ENCODE peak calls at places on chromosomes 11 and 22, in ten cellular contexts. One of them, this sample, is unnamed.

GRCh38 chr22:44595841-44596341 is 97.9 kb upstream of the RTL6 start:
- DNase-seq in naive thymus-derived CD4-positive, alpha-beta T cell: no peak
- DNase-seq in cardiac fibroblast: peak; percentile 53
- DNase-seq in AG04450: no peak
- DNase-seq in uterus: no peak
- DNase-seq in epithelial cell of esophagus: no peak
- DNase-seq in heart left ventricle: no peak
- DNase-seq in left ventricle myocardium inferior: no peak
- DNase-seq in Panc1: no peak
- DNase-seq in H7: peak; percentile 67
- DNase-seq in this sample: no peak

GRCh38 chr11:1969036-1969435 is 21.9 kb downstream of the MRPL23 start:
- DNase-seq in naive thymus-derived CD4-positive, alpha-beta T cell: no peak
- DNase-seq in cardiac fibroblast: no peak
- DNase-seq in AG04450: no peak
- DNase-seq in uterus: no peak
- DNase-seq in epithelial cell of esophagus: no peak
- DNase-seq in heart left ventricle: no peak
- DNase-seq in left ventricle myocardium inferior: no peak
- DNase-seq in Panc1: no peak
- DNase-seq in H7: no peak
- DNase-seq in this sample: no peak

GRCh38 chr22:24938741-24939341 is 7.7 kb downstream of the LHFPL7 start:
- DNase-seq in naive thymus-derived CD4-positive, alpha-beta T cell: no peak
- DNase-seq in cardiac fibroblast: peak; percentile 54
- DNase-seq in AG04450: no peak
- DNase-seq in uterus: no peak
- DNase-seq in epithelial cell of esophagus: peak; percentile 69
- DNase-seq in heart left ventricle: no peak
- DNase-seq in left ventricle myocardium inferior: no peak
- DNase-seq in Panc1: no peak
- DNase-seq in H7: peak; percentile 80
- DNase-seq in this sample: peak; percentile 46

GRCh38 chr11:73468590-73469161 is 92.5 kb downstream of the RELT start:
- DNase-seq in naive thymus-derived CD4-positive, alpha-beta T cell: no peak
- DNase-seq in cardiac fibroblast: no peak
- DNase-seq in AG04450: no peak
- DNase-seq in uterus: no peak
- DNase-seq in epithelial cell of esophagus: no peak
- DNase-seq in heart left ventricle: no peak
- DNase-seq in left ventricle myocardium inferior: no peak
- DNase-seq in Panc1: no peak
- DNase-seq in H7: no peak
- DNase-seq in this sample: no peak

GRCh38 chr11:75456596-75456995 is 23.6 kb upstream of the KLHL35 start:
- DNase-seq in naive thymus-derived CD4-positive, alpha-beta T cell: no peak
- DNase-seq in cardiac fibroblast: no peak
- DNase-seq in AG04450: no peak
- DNase-seq in uterus: no peak
- DNase-seq in epithelial cell of esophagus: no peak
- DNase-seq in heart left ventricle: no peak
- DNase-seq in left ventricle myocardium inferior: no peak
- DNase-seq in Panc1: no peak
- DNase-seq in H7: no peak
- DNase-seq in this sample: no peak

GRCh38 chr11:16184588-16184987 is 171.8 kb downstream of the SOX6 start:
- DNase-seq in naive thymus-derived CD4-positive, alpha-beta T cell: no peak
- DNase-seq in cardiac fibroblast: peak; percentile 37
- DNase-seq in AG04450: peak; percentile 54
- DNase-seq in uterus: no peak
- DNase-seq in epithelial cell of esophagus: peak; percentile 82
- DNase-seq in heart left ventricle: no peak
- DNase-seq in left ventricle myocardium inferior: no peak
- DNase-seq in Panc1: peak; percentile 52
- DNase-seq in H7: no peak
- DNase-seq in this sample: no peak

GRCh38 chr11:121652982-121653381 is 200.2 kb upstream of the SORL1-AS1 start:
- DNase-seq in naive thymus-derived CD4-positive, alpha-beta T cell: no peak
- DNase-seq in cardiac fibroblast: peak; percentile 59
- DNase-seq in AG04450: no peak
- DNase-seq in uterus: no peak
- DNase-seq in epithelial cell of esophagus: no peak
- DNase-seq in heart left ventricle: no peak
- DNase-seq in left ventricle myocardium inferior: no peak
- DNase-seq in Panc1: no peak
- DNase-seq in H7: peak; percentile 57
- DNase-seq in this sample: no peak

GRCh38 chr11:47843354-47844060 is 4.6 kb downstream of the NUP160 start:
- DNase-seq in naive thymus-derived CD4-positive, alpha-beta T cell: no peak
- DNase-seq in cardiac fibroblast: no peak
- DNase-seq in AG04450: no peak
- DNase-seq in uterus: no peak
- DNase-seq in epithelial cell of esophagus: no peak
- DNase-seq in heart left ventricle: no peak
- DNase-seq in left ventricle myocardium inferior: no peak
- DNase-seq in Panc1: no peak
- DNase-seq in H7: no peak
- DNase-seq in this sample: no peak

GRCh38 chr11:117874253-117874909 is 2.1 kb downstream of the FXYD6 start:
- DNase-seq in naive thymus-derived CD4-positive, alpha-beta T cell: no peak
- DNase-seq in cardiac fibroblast: no peak
- DNase-seq in AG04450: no peak
- DNase-seq in uterus: no peak
- DNase-seq in epithelial cell of esophagus: no peak
- DNase-seq in heart left ventricle: no peak
- DNase-seq in left ventricle myocardium inferior: no peak
- DNase-seq in Panc1: no peak
- DNase-seq in H7: peak; percentile 71
- DNase-seq in this sample: no peak

GRCh38 chr22:37443086-37443485 is 15.8 kb upstream of the ELFN2 start:
- DNase-seq in naive thymus-derived CD4-positive, alpha-beta T cell: no peak
- DNase-seq in cardiac fibroblast: no peak
- DNase-seq in AG04450: no peak
- DNase-seq in uterus: no peak
- DNase-seq in epithelial cell of esophagus: no peak
- DNase-seq in heart left ventricle: peak; percentile 5
- DNase-seq in left ventricle myocardium inferior: no peak
- DNase-seq in Panc1: no peak
- DNase-seq in H7: no peak
- DNase-seq in this sample: no peak

GRCh38 chr11:65060913-65061408 is 2.6 kb upstream of the NAALADL1 start:
- DNase-seq in naive thymus-derived CD4-positive, alpha-beta T cell: no peak
- DNase-seq in cardiac fibroblast: peak; percentile 45
- DNase-seq in AG04450: no peak
- DNase-seq in uterus: no peak
- DNase-seq in epithelial cell of esophagus: peak; percentile 26
- DNase-seq in heart left ventricle: no peak
- DNase-seq in left ventricle myocardium inferior: no peak
- DNase-seq in Panc1: no peak
- DNase-seq in H7: peak; percentile 87
- DNase-seq in this sample: no peak

GRCh38 chr11:15893080-15893492 is 463.3 kb downstream of the SOX6 start:
- DNase-seq in naive thymus-derived CD4-positive, alpha-beta T cell: no peak
- DNase-seq in cardiac fibroblast: peak; percentile 74
- DNase-seq in AG04450: peak; percentile 38
- DNase-seq in uterus: no peak
- DNase-seq in epithelial cell of esophagus: no peak
- DNase-seq in heart left ventricle: no peak
- DNase-seq in left ventricle myocardium inferior: no peak
- DNase-seq in Panc1: no peak
- DNase-seq in H7: no peak
- DNase-seq in this sample: no peak

GRCh38 chr11:33376331-33377099 is 119.3 kb downstream of the HIPK3 start:
- DNase-seq in naive thymus-derived CD4-positive, alpha-beta T cell: no peak
- DNase-seq in cardiac fibroblast: peak; percentile 36
- DNase-seq in AG04450: no peak
- DNase-seq in uterus: no peak
- DNase-seq in epithelial cell of esophagus: peak; percentile 28
- DNase-seq in heart left ventricle: no peak
- DNase-seq in left ventricle myocardium inferior: no peak
- DNase-seq in Panc1: no peak
- DNase-seq in H7: peak; percentile 78
- DNase-seq in this sample: no peak

GRCh38 chr11:73184953-73185671 is 33.0 kb upstream of the P2RY2 start:
- DNase-seq in naive thymus-derived CD4-positive, alpha-beta T cell: peak; percentile 39
- DNase-seq in cardiac fibroblast: peak; percentile 64
- DNase-seq in AG04450: no peak
- DNase-seq in uterus: no peak
- DNase-seq in epithelial cell of esophagus: peak; percentile 84
- DNase-seq in heart left ventricle: peak; percentile 78
- DNase-seq in left ventricle myocardium inferior: peak; percentile 68
- DNase-seq in Panc1: peak; percentile 56
- DNase-seq in H7: peak; percentile 84
- DNase-seq in this sample: peak; percentile 33

GRCh38 chr11:11243790-11244469 is 109.1 kb downstream of the CSNK2A3 start:
- DNase-seq in naive thymus-derived CD4-positive, alpha-beta T cell: no peak
- DNase-seq in cardiac fibroblast: peak; percentile 29
- DNase-seq in AG04450: no peak
- DNase-seq in uterus: peak; percentile 67
- DNase-seq in epithelial cell of esophagus: peak; percentile 35
- DNase-seq in heart left ventricle: peak; percentile 59
- DNase-seq in left ventricle myocardium inferior: peak; percentile 39
- DNase-seq in Panc1: no peak
- DNase-seq in H7: peak; percentile 86
- DNase-seq in this sample: peak; percentile 77

GRCh38 chr11:35404397-35404775 is 15.0 kb downstream of the SLC1A2 start:
- DNase-seq in naive thymus-derived CD4-positive, alpha-beta T cell: no peak
- DNase-seq in cardiac fibroblast: peak; percentile 30
- DNase-seq in AG04450: no peak
- DNase-seq in uterus: no peak
- DNase-seq in epithelial cell of esophagus: no peak
- DNase-seq in heart left ventricle: no peak
- DNase-seq in left ventricle myocardium inferior: no peak
- DNase-seq in Panc1: no peak
- DNase-seq in H7: peak; percentile 49
- DNase-seq in this sample: no peak
- H3K4me3 ChIP-seq in naive thymus-derived CD4-positive, alpha-beta T cell: no peak overlapping the region
- H3K4me3 ChIP-seq in cardiac fibroblast: no peak overlapping the region
- H3K4me3 ChIP-seq in AG04450: no peak overlapping the region
- H3K4me3 ChIP-seq in uterus: no peak overlapping the region
- H3K4me3 ChIP-seq in epithelial cell of esophagus: no peak overlapping the region
- H3K4me3 ChIP-seq in heart left ventricle: no peak overlapping the region
- H3K4me3 ChIP-seq in left ventricle myocardium inferior: no peak overlapping the region
- H3K4me3 ChIP-seq in Panc1: peak overlapping the region; percentile 6
- H3K4me3 ChIP-seq in H7: no peak overlapping the region
- H3K4me3 ChIP-seq in this sample: no peak overlapping the region

GRCh38 chr11:120499859-120500258 is 11.7 kb upstream of the GRIK4 start:
- DNase-seq in naive thymus-derived CD4-positive, alpha-beta T cell: no peak
- DNase-seq in cardiac fibroblast: no peak
- DNase-seq in AG04450: no peak
- DNase-seq in uterus: no peak
- DNase-seq in epithelial cell of esophagus: no peak
- DNase-seq in heart left ventricle: no peak
- DNase-seq in left ventricle myocardium inferior: no peak
- DNase-seq in Panc1: no peak
- DNase-seq in H7: no peak
- DNase-seq in this sample: no peak
- H3K4me3 ChIP-seq in naive thymus-derived CD4-positive, alpha-beta T cell: no peak overlapping the region
- H3K4me3 ChIP-seq in cardiac fibroblast: no peak overlapping the region
- H3K4me3 ChIP-seq in AG04450: no peak overlapping the region
- H3K4me3 ChIP-seq in uterus: no peak overlapping the region
- H3K4me3 ChIP-seq in epithelial cell of esophagus: no peak overlapping the region
- H3K4me3 ChIP-seq in heart left ventricle: no peak overlapping the region
- H3K4me3 ChIP-seq in left ventricle myocardium inferior: no peak overlapping the region
- H3K4me3 ChIP-seq in Panc1: no peak overlapping the region
- H3K4me3 ChIP-seq in H7: no peak overlapping the region
- H3K4me3 ChIP-seq in this sample: no peak overlapping the region

GRCh38 chr22:27726726-27727449 is 74.7 kb downstream of the MN1 start:
- DNase-seq in naive thymus-derived CD4-positive, alpha-beta T cell: no peak
- DNase-seq in cardiac fibroblast: peak; percentile 93
- DNase-seq in AG04450: no peak
- DNase-seq in uterus: peak; percentile 59
- DNase-seq in epithelial cell of esophagus: peak; percentile 80
- DNase-seq in heart left ventricle: peak; percentile 88
- DNase-seq in left ventricle myocardium inferior: peak; percentile 72
- DNase-seq in Panc1: no peak
- DNase-seq in H7: peak; percentile 48
- DNase-seq in this sample: no peak

GRCh38 chr22:27724706-27725105 is 76.8 kb downstream of the MN1 start:
- DNase-seq in naive thymus-derived CD4-positive, alpha-beta T cell: no peak
- DNase-seq in cardiac fibroblast: no peak
- DNase-seq in AG04450: no peak
- DNase-seq in uterus: no peak
- DNase-seq in epithelial cell of esophagus: no peak
- DNase-seq in heart left ventricle: no peak
- DNase-seq in left ventricle myocardium inferior: no peak
- DNase-seq in Panc1: no peak
- DNase-seq in H7: no peak
- DNase-seq in this sample: no peak

GRCh38 chr22:27724181-27724580 is 77.4 kb downstream of the MN1 start:
- DNase-seq in naive thymus-derived CD4-positive, alpha-beta T cell: no peak
- DNase-seq in cardiac fibroblast: no peak
- DNase-seq in AG04450: no peak
- DNase-seq in uterus: no peak
- DNase-seq in epithelial cell of esophagus: no peak
- DNase-seq in heart left ventricle: no peak
- DNase-seq in left ventricle myocardium inferior: no peak
- DNase-seq in Panc1: no peak
- DNase-seq in H7: no peak
- DNase-seq in this sample: no peak

GRCh38 chr22:27727673-27728451 is 73.7 kb downstream of the MN1 start:
- DNase-seq in naive thymus-derived CD4-positive, alpha-beta T cell: no peak
- DNase-seq in cardiac fibroblast: peak; percentile 47
- DNase-seq in AG04450: no peak
- DNase-seq in uterus: no peak
- DNase-seq in epithelial cell of esophagus: no peak
- DNase-seq in heart left ventricle: no peak
- DNase-seq in left ventricle myocardium inferior: no peak
- DNase-seq in Panc1: no peak
- DNase-seq in H7: no peak
- DNase-seq in this sample: no peak

DNA sequence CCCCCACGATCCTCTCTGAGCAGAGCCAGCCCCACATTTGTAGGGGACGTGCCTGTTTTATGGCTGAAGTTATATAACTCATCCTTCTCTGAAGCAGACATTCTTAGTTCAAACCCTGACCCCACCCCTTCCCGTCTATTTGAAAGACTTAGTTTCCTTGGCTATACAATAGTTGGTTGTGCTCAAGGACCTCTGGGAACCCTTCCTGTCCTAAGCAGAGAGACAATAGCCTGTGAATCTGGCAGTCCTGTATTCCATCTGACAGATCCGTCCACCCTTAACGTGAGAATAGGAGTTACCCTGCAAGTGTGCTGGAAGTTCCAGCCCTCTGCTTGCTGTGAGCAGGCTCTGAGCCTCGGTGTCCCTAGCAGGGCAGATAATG is 75.2 kb downstream of the MN1 start:
- DNase-seq in naive thymus-derived CD4-positive, alpha-beta T cell: no peak
- DNase-seq in cardiac fibroblast: no peak
- DNase-seq in AG04450: no peak
- DNase-seq in uterus: no peak
- DNase-seq in epithelial cell of esophagus: no peak
- DNase-seq in heart left ventricle: peak; percentile 54
- DNase-seq in left ventricle myocardium inferior: no peak
- DNase-seq in Panc1: no peak
- DNase-seq in H7: no peak
- DNase-seq in this sample: no peak
- H3K4me3 ChIP-seq in naive thymus-derived CD4-positive, alpha-beta T cell: no peak overlapping the region
- H3K4me3 ChIP-seq in cardiac fibroblast: peak overlapping the region; percentile 9
- H3K4me3 ChIP-seq in AG04450: no peak overlapping the region
- H3K4me3 ChIP-seq in uterus: no peak overlapping the region
- H3K4me3 ChIP-seq in epithelial cell of esophagus: no peak overlapping the region
- H3K4me3 ChIP-seq in heart left ventricle: no peak overlapping the region
- H3K4me3 ChIP-seq in left ventricle myocardium inferior: peak overlapping the region; percentile 15
- H3K4me3 ChIP-seq in Panc1: no peak overlapping the region
- H3K4me3 ChIP-seq in H7: no peak overlapping the region
- H3K4me3 ChIP-seq in this sample: no peak overlapping the region

GRCh38 chr22:48209473-48210271 is 1447.2 kb downstream of the TBC1D22A start:
- DNase-seq in naive thymus-derived CD4-positive, alpha-beta T cell: no peak
- DNase-seq in cardiac fibroblast: no peak
- DNase-seq in AG04450: no peak
- DNase-seq in uterus: no peak
- DNase-seq in epithelial cell of esophagus: no peak
- DNase-seq in heart left ventricle: no peak
- DNase-seq in left ventricle myocardium inferior: no peak
- DNase-seq in Panc1: no peak
- DNase-seq in H7: no peak
- DNase-seq in this sample: no peak
- H3K4me3 ChIP-seq in naive thymus-derived CD4-positive, alpha-beta T cell: no peak overlapping the region
- H3K4me3 ChIP-seq in cardiac fibroblast: no peak overlapping the region
- H3K4me3 ChIP-seq in AG04450: no peak overlapping the region
- H3K4me3 ChIP-seq in uterus: no peak overlapping the region
- H3K4me3 ChIP-seq in epithelial cell of esophagus: no peak overlapping the region
- H3K4me3 ChIP-seq in heart left ventricle: no peak overlapping the region
- H3K4me3 ChIP-seq in left ventricle myocardium inferior: no peak overlapping the region
- H3K4me3 ChIP-seq in Panc1: no peak overlapping the region
- H3K4me3 ChIP-seq in H7: no peak overlapping the region
- H3K4me3 ChIP-seq in this sample: no peak overlapping the region